ENCODE peak calls at places on chromosomes 5 and 9, in six cellular contexts. One of them, this sample, is unnamed.

GRCh38 chr9:97788763-97789663 is 64.0 kb upstream of the FOXE1 start:
- DNase-seq in ovary: no peak
- DNase-seq in body of pancreas: no peak
- DNase-seq in heart left ventricle: no peak
- DNase-seq in stomach: no peak
- DNase-seq in IMR-90: no peak
- DNase-seq in this sample: no peak

GRCh38 chr5:61290815-61291214 is 41.2 kb upstream of the ZSWIM6 start:
- DNase-seq in heart left ventricle: no peak
- DNase-seq in IMR-90: no peak
- DNase-seq in stomach: no peak
- DNase-seq in body of pancreas: peak; percentile 73
- DNase-seq in ovary: no peak
- DNase-seq in this sample: no peak

GRCh38 chr9:70852711-70853240 is 268.6 kb downstream of the TRPM3 start:
- DNase-seq in IMR-90: no peak
- DNase-seq in body of pancreas: no peak
- DNase-seq in ovary: no peak
- DNase-seq in stomach: no peak
- DNase-seq in heart left ventricle: no peak
- DNase-seq in this sample: no peak

GRCh38 chr5:136457390-136458094 is 92.2 kb upstream of the TRPC7 start:
- DNase-seq in ovary: no peak
- DNase-seq in body of pancreas: peak; percentile 78
- DNase-seq in IMR-90: no peak
- DNase-seq in heart left ventricle: peak; percentile 21
- DNase-seq in stomach: peak; percentile 50
- DNase-seq in this sample: no peak

GRCh38 chr5:76341935-76342334 is 61.1 kb upstream of the IQGAP2 start:
- DNase-seq in stomach: peak; percentile 30
- DNase-seq in ovary: no peak
- DNase-seq in heart left ventricle: peak; percentile 42
- DNase-seq in body of pancreas: no peak
- DNase-seq in IMR-90: no peak
- DNase-seq in this sample: no peak

GRCh38 chr5:174589599-174589998 is 134.8 kb upstream of the MSX2 start:
- DNase-seq in body of pancreas: no peak
- DNase-seq in heart left ventricle: no peak
- DNase-seq in stomach: no peak
- DNase-seq in ovary: no peak
- DNase-seq in IMR-90: no peak
- DNase-seq in this sample: no peak

GRCh38 chr5:172570594-172571334 is 70.3 kb upstream of the NEURL1B start:
- DNase-seq in stomach: no peak
- DNase-seq in body of pancreas: no peak
- DNase-seq in heart left ventricle: no peak
- DNase-seq in ovary: no peak
- DNase-seq in IMR-90: no peak
- DNase-seq in this sample: no peak

GRCh38 chr5:1438871-1439270 is 6.4 kb downstream of the SLC6A3 start:
- DNase-seq in ovary: no peak
- DNase-seq in body of pancreas: no peak
- DNase-seq in stomach: no peak
- DNase-seq in IMR-90: no peak
- DNase-seq in heart left ventricle: no peak
- DNase-seq in this sample: no peak

GRCh38 chr9:69323886-69324285 is 1.1 kb upstream of the ENTREP1 start:
- DNase-seq in body of pancreas: no peak
- DNase-seq in stomach: no peak
- DNase-seq in ovary: no peak
- DNase-seq in heart left ventricle: no peak
- DNase-seq in IMR-90: no peak
- DNase-seq in this sample: no peak

GRCh38 chr5:40446910-40447309 is 232.8 kb upstream of the PTGER4 start:
- DNase-seq in body of pancreas: no peak
- DNase-seq in heart left ventricle: no peak
- DNase-seq in ovary: no peak
- DNase-seq in IMR-90: peak; percentile 92
- DNase-seq in stomach: no peak
- DNase-seq in this sample: no peak

GRCh38 chr5:149429839-149430721 is 51.0 kb upstream of the IL17B start:
- DNase-seq in stomach: no peak
- DNase-seq in ovary: peak; percentile 76
- DNase-seq in IMR-90: no peak
- DNase-seq in body of pancreas: no peak
- DNase-seq in heart left ventricle: peak; percentile 80
- DNase-seq in this sample: peak; percentile 39

GRCh38 chr9:112046181-112046580 is 128.9 kb downstream of the SUSD1 start:
- DNase-seq in IMR-90: peak; percentile 86
- DNase-seq in ovary: no peak
- DNase-seq in heart left ventricle: no peak
- DNase-seq in stomach: no peak
- DNase-seq in body of pancreas: no peak
- DNase-seq in this sample: no peak

GRCh38 chr5:176736271-176736965 is 73.9 kb upstream of the UNC5A start:
- DNase-seq in stomach: no peak
- DNase-seq in heart left ventricle: no peak
- DNase-seq in IMR-90: no peak
- DNase-seq in ovary: no peak
- DNase-seq in body of pancreas: no peak
- DNase-seq in this sample: no peak

GRCh38 chr9:121929893-121930875 is 162.9 kb downstream of the TTLL11 start:
- DNase-seq in IMR-90: no peak
- DNase-seq in ovary: peak; percentile 44
- DNase-seq in heart left ventricle: no peak
- DNase-seq in stomach: no peak
- DNase-seq in body of pancreas: no peak
- DNase-seq in this sample: peak; percentile 8

DNA sequence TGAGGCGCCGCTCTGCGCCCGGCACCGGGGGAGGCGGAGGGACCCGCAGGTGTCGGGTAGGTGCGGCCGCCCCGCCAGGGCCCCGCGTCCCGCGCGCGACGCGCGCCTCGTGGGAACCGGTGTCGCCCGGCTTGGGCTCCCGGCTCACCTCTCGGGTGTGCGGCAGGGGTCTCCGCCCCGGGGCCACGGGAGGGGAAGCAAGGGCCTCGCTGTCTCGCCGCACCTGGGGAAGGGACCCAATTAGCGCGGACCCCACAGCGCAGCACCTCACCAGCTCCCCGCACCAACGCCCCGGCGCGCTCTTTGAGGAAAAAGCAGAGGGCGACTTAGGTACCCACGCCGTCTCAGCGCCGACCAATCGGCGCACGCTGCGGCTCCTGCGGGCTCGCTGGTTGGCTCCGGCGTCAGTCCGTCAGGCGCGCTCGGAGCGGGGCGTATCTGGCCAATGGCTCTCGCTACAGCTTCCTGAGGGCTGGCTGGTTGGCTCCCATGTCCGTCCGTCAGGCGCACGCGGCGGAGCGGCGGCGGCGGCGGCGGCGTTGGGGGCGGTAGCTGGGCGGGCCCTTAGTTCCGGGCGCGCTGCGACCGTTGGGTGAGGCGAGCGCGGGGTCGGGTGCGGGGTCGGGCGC is at the start of gene TRAF2:
- DNase-seq in heart left ventricle: peak; percentile 98
- DNase-seq in stomach: peak; percentile 99
- DNase-seq in body of pancreas: peak; percentile 98
- DNase-seq in ovary: peak; percentile 97
- DNase-seq in IMR-90: peak; percentile 99
- DNase-seq in this sample: peak; percentile 100
- TF ChIP-seq POLR2A in heart left ventricle: no peak
- TF ChIP-seq POLR2A in stomach: no peak
- TF ChIP-seq POLR2A in body of pancreas: no peak
- TF ChIP-seq POLR2A in ovary: no peak
- TF ChIP-seq POLR2A in IMR-90: no peak
- TF ChIP-seq POLR2A in this sample: peak; percentile 74

GRCh38 chr9:131635285-131635684 is 90.0 kb downstream of the PRRT1B start:
- DNase-seq in IMR-90: peak; percentile 99
- DNase-seq in body of pancreas: peak; percentile 84
- DNase-seq in stomach: peak; percentile 81
- DNase-seq in ovary: peak; percentile 87
- DNase-seq in heart left ventricle: peak; percentile 86
- DNase-seq in this sample: peak; percentile 77
- TF ChIP-seq POLR2A in IMR-90: peak; percentile 38
- TF ChIP-seq POLR2A in body of pancreas: peak; percentile 11
- TF ChIP-seq POLR2A in stomach: no peak
- TF ChIP-seq POLR2A in ovary: no peak
- TF ChIP-seq POLR2A in heart left ventricle: no peak
- TF ChIP-seq POLR2A in this sample: no peak

GRCh38 chr5:55154893-55155292 is 5.1 kb upstream of the GPX8 start:
- DNase-seq in heart left ventricle: no peak
- DNase-seq in IMR-90: peak; percentile 80
- DNase-seq in ovary: no peak
- DNase-seq in stomach: no peak
- DNase-seq in body of pancreas: no peak
- DNase-seq in this sample: no peak

GRCh38 chr5:55160493-55161209 is 680 bp downstream of the GPX8 start:
- DNase-seq in IMR-90: peak; percentile 98
- DNase-seq in ovary: peak; percentile 36
- DNase-seq in body of pancreas: peak; percentile 42
- DNase-seq in heart left ventricle: peak; percentile 58
- DNase-seq in stomach: peak; percentile 34
- DNase-seq in this sample: no peak

GRCh38 chr5:55159763-55160492 is at the start of gene GPX8:
- DNase-seq in ovary: peak; percentile 38
- DNase-seq in IMR-90: peak; percentile 92
- DNase-seq in body of pancreas: no peak
- DNase-seq in stomach: no peak
- DNase-seq in heart left ventricle: no peak
- DNase-seq in this sample: peak; percentile 32
- TF ChIP-seq POLR2A in ovary: no peak
- TF ChIP-seq POLR2A in IMR-90: peak; percentile 77
- TF ChIP-seq POLR2A in body of pancreas: no peak
- TF ChIP-seq POLR2A in stomach: no peak
- TF ChIP-seq POLR2A in heart left ventricle: no peak
- TF ChIP-seq POLR2A in this sample: no peak

GRCh38 chr5:134524826-134525686 is at the start of gene JADE2:
- DNase-seq in IMR-90: peak; percentile 68
- DNase-seq in body of pancreas: peak; percentile 78
- DNase-seq in stomach: peak; percentile 75
- DNase-seq in ovary: peak; percentile 81
- DNase-seq in heart left ventricle: peak; percentile 87
- DNase-seq in this sample: peak; percentile 84
- TF ChIP-seq POLR2A in IMR-90: peak; percentile 32
- TF ChIP-seq POLR2A in body of pancreas: peak; percentile 36
- TF ChIP-seq POLR2A in stomach: no peak
- TF ChIP-seq POLR2A in ovary: peak; percentile 49
- TF ChIP-seq POLR2A in heart left ventricle: no peak
- TF ChIP-seq POLR2A in this sample: peak; percentile 43

DNA sequence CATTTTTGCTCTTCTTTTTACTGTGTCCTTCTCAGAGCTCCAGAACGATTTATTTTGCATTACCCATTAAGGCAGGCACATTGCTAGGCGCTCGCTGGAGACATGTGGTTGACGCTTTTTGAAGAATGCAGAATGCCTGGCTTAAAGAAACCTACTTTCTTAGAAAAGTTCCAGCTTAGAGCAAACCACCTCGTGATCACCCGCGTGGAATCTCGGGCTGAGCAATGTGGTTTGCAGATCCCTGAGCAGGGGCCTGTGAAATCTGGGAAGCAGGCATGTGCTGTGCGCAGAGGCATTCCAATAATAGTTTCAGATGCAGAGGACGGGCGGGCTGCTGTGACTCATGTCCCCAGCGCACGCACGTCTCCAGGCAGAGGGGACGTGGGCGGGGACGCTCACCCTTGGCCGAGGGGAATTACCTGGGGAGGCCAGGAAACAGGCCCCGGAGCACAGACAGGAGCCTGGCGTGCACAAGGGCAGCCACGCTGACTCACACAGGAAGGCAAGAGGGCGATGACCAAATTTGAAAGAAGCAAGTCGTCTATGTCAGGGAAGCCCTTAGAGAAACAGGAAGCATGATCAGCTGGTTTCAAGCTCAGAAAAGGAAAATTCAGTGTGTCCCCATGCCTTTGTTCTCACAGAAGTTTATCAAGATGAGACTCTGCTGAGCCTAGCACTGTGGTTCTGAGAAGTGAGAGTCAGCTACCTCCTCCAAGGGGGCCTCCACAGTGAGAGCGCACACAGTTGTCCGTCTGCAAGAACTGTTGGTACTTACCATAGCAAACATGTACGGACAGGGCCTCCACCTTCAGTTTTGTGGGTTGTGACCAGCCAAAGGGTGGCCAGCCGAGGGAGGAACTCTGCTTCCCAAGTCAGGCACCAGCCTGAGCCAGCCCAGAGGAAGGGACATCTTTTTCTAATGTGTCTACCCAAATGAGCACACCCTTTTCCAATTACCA is 218.6 kb downstream of the PIK3R1 start:
- DNase-seq in IMR-90: peak; percentile 96
- DNase-seq in ovary: peak; percentile 59
- DNase-seq in heart left ventricle: peak; percentile 82
- DNase-seq in body of pancreas: peak; percentile 49
- DNase-seq in stomach: peak; percentile 85
- DNase-seq in this sample: peak; percentile 74
- TF ChIP-seq POLR2A in IMR-90: no peak
- TF ChIP-seq POLR2A in ovary: no peak
- TF ChIP-seq POLR2A in heart left ventricle: no peak
- TF ChIP-seq POLR2A in body of pancreas: no peak
- TF ChIP-seq POLR2A in stomach: no peak
- TF ChIP-seq POLR2A in this sample: no peak

GRCh38 chr5:438481-438981 is 4.4 kb upstream of the EXOC3 start:
- DNase-seq in ovary: no peak
- DNase-seq in stomach: no peak
- DNase-seq in body of pancreas: no peak
- DNase-seq in IMR-90: no peak
- DNase-seq in heart left ventricle: peak; percentile 18
- DNase-seq in this sample: no peak
- TF ChIP-seq POLR2A in ovary: no peak
- TF ChIP-seq POLR2A in stomach: no peak
- TF ChIP-seq POLR2A in body of pancreas: no peak
- TF ChIP-seq POLR2A in IMR-90: no peak
- TF ChIP-seq POLR2A in heart left ventricle: no peak
- TF ChIP-seq POLR2A in this sample: no peak

DNA sequence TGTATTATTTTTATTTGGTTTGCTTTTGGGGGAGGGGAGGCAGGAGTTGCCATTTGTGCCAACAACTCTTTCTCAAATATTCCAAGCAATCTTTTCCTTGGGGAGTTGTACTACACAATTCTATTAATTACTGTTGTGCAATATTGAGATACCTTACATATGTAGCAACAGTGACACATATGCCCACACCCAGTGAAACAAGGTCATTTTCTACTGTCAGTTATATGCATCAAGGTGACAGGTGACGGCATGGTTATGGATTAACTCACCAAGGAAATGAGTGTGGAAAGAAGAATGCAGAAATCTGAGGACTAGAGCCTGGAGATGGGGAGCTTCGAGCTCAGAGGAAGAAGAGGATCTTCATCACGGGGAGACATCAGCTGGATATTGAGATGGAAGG is 17.9 kb upstream of the MSMP start:
- DNase-seq in ovary: no peak
- DNase-seq in body of pancreas: no peak
- DNase-seq in heart left ventricle: no peak
- DNase-seq in stomach: no peak
- DNase-seq in IMR-90: no peak
- DNase-seq in this sample: no peak
- TF ChIP-seq POLR2A in ovary: no peak
- TF ChIP-seq POLR2A in body of pancreas: no peak
- TF ChIP-seq POLR2A in heart left ventricle: no peak
- TF ChIP-seq POLR2A in stomach: no peak
- TF ChIP-seq POLR2A in IMR-90: no peak
- TF ChIP-seq POLR2A in this sample: no peak